ENCODE peak calls at places on chromosomes 5 and 9, in six cellular contexts. W is OCI-LY7, K is IMR-90, Z is GM23338, X is PC-3, R is GM12878. E is an unnamed sample.

GRCh38 chr9:131485206-131485605 is 17.5 kb upstream of the POMT1 start:
- DNase-seq in Z (no peak), K (no peak), R (no peak), W (no peak), X (no peak), E (no peak)

GRCh38 chr5:77083088-77083487 is 4.0 kb downstream of the ZBED3 start:
- DNase-seq in W (no peak), R (no peak), Z (no peak), X (no peak), K (no peak), E (no peak)

GRCh38 chr5:93164690-93165089 is 416.3 kb downstream of the NR2F1-AS1 start:
- DNase-seq in W (no peak), Z (no peak), R (no peak), X (peak), K (peak), E (peak)

GRCh38 chr9:76827286-76828080 is 63.2 kb downstream of the PCA3 start:
- DNase-seq in R (no peak), W (no peak), X (peak), K (no peak), Z (no peak), E (no peak)

GRCh38 chr5:62690421-62690820 is 111.8 kb downstream of the LRRC70 start:
- DNase-seq in R (no peak), W (no peak), K (no peak), Z (peak), X (no peak), E (no peak)

GRCh38 chr5:154857091-154857533 is 1.3 kb upstream of the CNOT8 start:
- DNase-seq in K (no peak), R (no peak), Z (peak), W (peak), X (peak), E (no peak)

GRCh38 chr9:128805661-128806060 is 12.6 kb upstream of the ENDOG start:
- DNase-seq in K (no peak), X (no peak), W (no peak), R (no peak), Z (no peak), E (no peak)

GRCh38 chr9:109816490-109816889 is 36.5 kb downstream of the PALM2AKAP2 start:
- DNase-seq in K (peak), X (peak), Z (no peak), W (no peak), R (no peak), E (peak)

GRCh38 chr5:82168294-82168693 is 109.9 kb downstream of the RPS23 start:
- DNase-seq in R (no peak), W (no peak), X (no peak), K (peak), Z (peak), E (no peak)

GRCh38 chr9:101367323-101367722 is 17.5 kb downstream of the BAAT start:
- DNase-seq in R (no peak), W (no peak), Z (no peak), X (no peak), K (no peak), E (no peak)

GRCh38 chr9:108416321-108416720 is 439.5 kb downstream of the ACTL7B start:
- DNase-seq in R (no peak), K (peak), X (peak), W (no peak), Z (peak), E (no peak)

GRCh38 chr9:86548220-86548619 is 194.0 kb upstream of the TUT7 start:
- DNase-seq in R (no peak), K (no peak), Z (no peak), X (no peak), W (no peak), E (no peak)

GRCh38 chr9:91426123-91426745 is 2.6 kb upstream of the NFIL3 start:
- DNase-seq in Z (peak), X (peak), R (no peak), W (peak), K (peak), E (peak)

GRCh38 chr5:145509336-145510150 is 325.6 kb downstream of the PRELID2 start:
- DNase-seq in Z (no peak), X (no peak), K (peak), R (no peak), W (no peak), E (no peak)

GRCh38 chr9:14924821-14925220 is 14.6 kb upstream of the FREM1 start:
- DNase-seq in K (peak), R (no peak), W (no peak), Z (no peak), X (no peak), E (no peak)

GRCh38 chr5:149224282-149224681 is 47.4 kb upstream of the AFAP1L1 start:
- DNase-seq in X (no peak), W (no peak), Z (no peak), K (no peak), R (no peak), E (no peak)

GRCh38 chr5:135195267-135195603 is 161.2 kb upstream of the PITX1 start:
- DNase-seq in W (no peak), X (no peak), Z (no peak), R (no peak), K (no peak), E (no peak)

GRCh38 chr5:23330726-23331125 is 176.7 kb upstream of the PRDM9 start:
- DNase-seq in Z (no peak), X (peak), K (no peak), W (no peak), R (no peak), E (no peak)

GRCh38 chr5:108148715-108149139 is 233.2 kb downstream of the FBXL17 start:
- DNase-seq in K (peak), X (peak), R (no peak), W (peak), Z (peak), E (peak)

GRCh38 chr9:73074176-73074708 is 77.4 kb upstream of the ANXA1 start:
- DNase-seq in R (no peak), X (peak), K (no peak), Z (no peak), W (no peak), E (peak)

GRCh38 chr9:76414656-76415055 is 20.4 kb upstream of the RFK start:
- DNase-seq in X (peak), W (peak), Z (no peak), K (peak), R (peak), E (peak)

GRCh38 chr9:108766786-108767185 is 89.0 kb downstream of the ACTL7B start:
- DNase-seq in R (no peak), K (no peak), Z (no peak), X (no peak), W (no peak), E (no peak)

GRCh38 chr5:6159864-6160199 is 218.5 kb downstream of the MED10 start:
- DNase-seq in K (no peak), X (no peak), Z (peak), W (no peak), R (no peak), E (no peak)

GRCh38 chr5:41790038-41790776 is 80.0 kb downstream of the OXCT1 start:
- DNase-seq in Z (no peak), W (no peak), X (peak), K (peak), R (no peak), E (peak)

GRCh38 chr5:65338606-65339151 is 143.0 kb downstream of the ADAMTS6 start:
- DNase-seq in W (no peak), K (peak), X (no peak), R (no peak), Z (no peak), E (no peak)

GRCh38 chr9:119418721-119419120 is 49.5 kb upstream of the BRINP1 start:
- DNase-seq in X (no peak), Z (no peak), W (no peak), R (no peak), K (no peak), E (no peak)

GRCh38 chr5:69007086-69007672 is 86.6 kb upstream of the SLC30A5 start:
- DNase-seq in K (no peak), W (no peak), Z (no peak), R (no peak), X (no peak), E (no peak)

GRCh38 chr5:136063778-136064465 is 35.1 kb downstream of the TGFBI start:
- DNase-seq in Z (no peak), X (no peak), W (no peak), R (no peak), K (no peak), E (no peak)

GRCh38 chr5:136457390-136458094 is 92.2 kb upstream of the TRPC7 start:
- DNase-seq in R (no peak), Z (no peak), W (no peak), X (no peak), K (no peak), E (no peak)

GRCh38 chr9:120383999-120384924 is 195.7 kb downstream of the CDK5RAP2 start:
- DNase-seq in X (no peak), W (no peak), Z (peak), R (no peak), K (peak), E (peak)

GRCh38 chr5:95923918-95924559 is 37.6 kb downstream of the ELL2 start:
- DNase-seq in R (peak), K (no peak), X (no peak), Z (no peak), W (peak), E (no peak)

GRCh38 chr5:95921501-95921900 is 40.1 kb downstream of the ELL2 start:
- DNase-seq in X (no peak), W (no peak), Z (no peak), K (no peak), R (no peak), E (no peak)

GRCh38 chr5:95920822-95921221 is 40.8 kb downstream of the ELL2 start:
- DNase-seq in W (no peak), X (no peak), R (no peak), K (no peak), Z (no peak), E (no peak)

GRCh38 chr5:95924720-95925119 is 36.9 kb downstream of the ELL2 start:
- DNase-seq in Z (no peak), W (no peak), R (no peak), K (peak), X (no peak), E (no peak)

GRCh38 chr5:95922798-95923197 is 38.9 kb downstream of the ELL2 start:
- DNase-seq in Z (no peak), K (no peak), R (no peak), X (no peak), W (no peak), E (no peak)
- H3K4me3 ChIP-seq in Z (no peak), K (no peak), R (no peak), X (no peak), W (no peak), E (no peak)

GRCh38 chr5:111135406-111135805 is 43.3 kb downstream of the WDR36 start:
- DNase-seq in W (no peak), X (no peak), Z (no peak), R (no peak), K (no peak), E (no peak)
- H2AFZ ChIP-seq in W (no peak), X (no peak), Z (peak), R (no peak), K (no peak), E (no peak)

GRCh38 chr5:167232675-167233074 is 1058.8 kb upstream of the WWC1 start:
- DNase-seq in W (no peak), Z (no peak), R (no peak), K (no peak), X (no peak), E (no peak)
- H3K4me3 ChIP-seq in W (no peak), Z (no peak), R (no peak), K (no peak), X (no peak), E (no peak)

GRCh38 chr5:150301901-150302300 is 804 bp downstream of the ARSI start:
- DNase-seq in X (no peak), K (no peak), W (no peak), R (no peak), Z (peak), E (no peak)
- H2AFZ ChIP-seq in X (peak), K (peak), W (no peak), R (no peak), Z (peak), E (no peak)

GRCh38 chr5:95018946-95019345 is 265.9 kb downstream of the MCTP1 start:
- DNase-seq in W (no peak), Z (no peak), X (no peak), K (no peak), R (no peak), E (no peak)
- H3K4me3 ChIP-seq in W (no peak), Z (no peak), X (no peak), K (no peak), R (no peak), E (no peak)

DNA sequence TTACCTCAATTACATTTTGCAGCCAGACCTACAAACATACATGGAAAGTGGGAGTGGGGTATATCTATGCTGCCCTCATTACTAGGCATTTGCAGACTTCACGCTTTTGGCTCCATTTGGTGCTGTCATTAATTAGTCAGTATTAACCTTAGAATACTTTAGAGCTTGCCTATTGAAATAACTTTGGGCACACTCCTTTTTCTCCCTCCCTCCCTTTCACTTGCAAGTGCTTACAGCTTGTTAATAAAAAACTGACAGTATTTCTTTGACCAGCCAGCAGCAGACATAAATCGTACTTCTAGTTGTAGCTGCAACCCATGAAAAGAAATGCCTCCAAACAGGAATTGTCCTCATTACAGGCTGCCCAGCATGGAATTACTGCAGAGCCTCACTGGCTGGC is 667.4 kb upstream of the ZNF608 start:
- DNase-seq in W (no peak), X (no peak), R (no peak), K (no peak), Z (no peak), E (no peak)
- H2AFZ ChIP-seq in W (no peak), X (no peak), R (no peak), K (no peak), Z (no peak), E (no peak)

GRCh38 chr5:115816226-115817042 is at the start of gene CDO1:
- DNase-seq in Z (peak), W (no peak), K (peak), R (no peak), X (no peak), E (peak)
- H3K4me3 ChIP-seq in Z (peak), W (no peak), K (peak), R (no peak), X (no peak), E (peak)